ENCODE peak calls at places on chromosomes 7 and 10, in nine cellular contexts. E, K, Q, B, T, N, G, W and F are unnamed samples. For H3K9me3, H3K4me1 and H3K36me3, the result is how much of the 10 kb centered on the place peaks cover.

GRCh38 chr7:72805526-72806494 is 22.2 kb downstream of the TYW1B start:
- DNase-seq in G (no peak), W (peak), K (no peak), E (no peak), B (no peak), Q (no peak), N (no peak), T (no peak), F (no peak)

GRCh38 chr10:80474920-80475319 is 20.8 kb downstream of the TSPAN14 start:
- DNase-seq in G (no peak), K (no peak), B (no peak), W (no peak), E (no peak), N (no peak), T (no peak), Q (peak), F (no peak)

GRCh38 chr10:124935946-124936345 is 6.0 kb upstream of the ZRANB1 start:
- DNase-seq in E (no peak), T (no peak), Q (no peak), G (no peak), B (no peak), W (no peak), K (no peak), N (no peak), F (no peak)

GRCh38 chr7:47654672-47655340 is 72.9 kb upstream of the TNS3 start:
- DNase-seq in K (no peak), G (no peak), W (peak), B (no peak), N (no peak), T (no peak), Q (no peak), E (no peak), F (no peak)

GRCh38 chr7:151059362-151060112 is at the start of gene SLC4A2:
- DNase-seq in K (peak), G (peak), T (peak), W (no peak), B (peak), Q (peak), E (no peak), N (peak), F (peak)

GRCh38 chr10:13276749-13277394 is 23.0 kb downstream of the PHYH start:
- DNase-seq in W (no peak), Q (no peak), E (no peak), B (no peak), N (no peak), G (no peak), K (no peak), T (no peak), F (no peak)

GRCh38 chr7:44060091-44060947 is 5.0 kb downstream of the PGAM2 start:
- DNase-seq in W (no peak), N (no peak), B (no peak), E (no peak), K (no peak), T (peak), Q (peak), G (no peak), F (no peak)

GRCh38 chr7:114711244-114711643 is 210.7 kb upstream of the MDFIC start:
- DNase-seq in K (no peak), B (no peak), E (no peak), G (no peak), T (no peak), W (peak), Q (no peak), N (no peak), F (no peak)

GRCh38 chr10:125149278-125150047 is 10.9 kb downstream of the CTBP2 start:
- DNase-seq in Q (peak), T (peak), N (peak), E (no peak), B (peak), G (peak), K (no peak), W (peak), F (peak)

GRCh38 chr7:18265611-18266281 is 229.8 kb upstream of the HDAC9 start:
- DNase-seq in B (no peak), Q (no peak), W (no peak), G (no peak), N (no peak), K (no peak), E (no peak), T (no peak), F (no peak)

GRCh38 chr7:5278781-5279180 is 4.0 kb upstream of the SLC29A4 start:
- DNase-seq in G (no peak), T (no peak), E (no peak), N (no peak), W (no peak), Q (no peak), K (no peak), B (no peak), F (no peak)

GRCh38 chr10:30782543-30783461 is 153.2 kb upstream of the LYZL2 start:
- DNase-seq in N (no peak), E (peak), K (no peak), Q (no peak), T (no peak), B (no peak), G (no peak), W (peak), F (no peak)

GRCh38 chr7:70355591-70356323 is 757.5 kb downstream of the AUTS2 start:
- DNase-seq in G (no peak), B (no peak), N (no peak), W (no peak), E (no peak), T (no peak), K (no peak), Q (no peak), F (peak)

GRCh38 chr7:155965010-155965409 is 152.7 kb upstream of the SHH start:
- DNase-seq in T (no peak), Q (peak), N (no peak), K (no peak), G (peak), E (no peak), B (no peak), W (peak), F (no peak)

GRCh38 chr7:106125417-106125816 is 13.3 kb upstream of the SYPL1 start:
- DNase-seq in E (no peak), T (no peak), G (no peak), Q (no peak), K (no peak), W (no peak), N (peak), B (no peak), F (no peak)

GRCh38 chr7:134706468-134706867 is 59.8 kb downstream of the BPGM start:
- DNase-seq in N (no peak), K (no peak), Q (no peak), E (no peak), W (no peak), B (no peak), G (no peak), T (no peak), F (no peak)

GRCh38 chr7:101125989-101126650 is 784 bp upstream of the SERPINE1 start:
- DNase-seq in E (peak), Q (peak), W (peak), B (peak), G (no peak), T (peak), K (no peak), N (peak), F (no peak)

GRCh38 chr10:78210548-78210947 is 176.9 kb downstream of the RPS24 start:
- DNase-seq in K (no peak), B (no peak), W (no peak), G (no peak), N (no peak), E (no peak), Q (no peak), T (no peak), F (no peak)

GRCh38 chr7:514651-515598 is 4.7 kb downstream of the PDGFA start:
- DNase-seq in Q (peak), G (peak), W (peak), B (no peak), K (no peak), T (no peak), N (no peak), E (no peak), F (peak)

GRCh38 chr7:157561523-157561785 is 224.7 kb downstream of the DNAJB6 start:
- DNase-seq in T (no peak), B (no peak), N (no peak), E (no peak), G (no peak), Q (no peak), W (no peak), K (no peak), F (no peak)

GRCh38 chr7:157558875-157559595 is 222.2 kb downstream of the DNAJB6 start:
- DNase-seq in K (no peak), W (no peak), G (no peak), Q (peak), N (no peak), B (no peak), T (no peak), E (no peak), F (no peak)

GRCh38 chr7:157559596-157560257 is 222.9 kb downstream of the DNAJB6 start:
- DNase-seq in E (no peak), T (no peak), B (no peak), W (no peak), G (no peak), K (no peak), N (no peak), Q (peak), F (no peak)

GRCh38 chr7:157560710-157561522 is 224.1 kb downstream of the DNAJB6 start:
- DNase-seq in Q (no peak), T (no peak), E (no peak), G (no peak), N (no peak), K (no peak), B (no peak), W (no peak), F (no peak)

GRCh38 chr7:157560258-157560654 is 223.5 kb downstream of the DNAJB6 start:
- DNase-seq in N (no peak), Q (no peak), T (no peak), K (no peak), W (no peak), B (no peak), E (no peak), G (no peak), F (no peak)
- H3K9me3 ChIP-seq in N (under half), Q (under half), T (under half), K (under half), W (under half), B (under half), E (under half), G (under half), F (under half)

GRCh38 chr7:24337180-24337579 is 53.2 kb downstream of the NPY start:
- DNase-seq in N (no peak), T (no peak), G (no peak), K (no peak), B (no peak), W (no peak), Q (no peak), E (no peak), F (peak)

GRCh38 chr7:24339575-24339974 is 55.6 kb downstream of the NPY start:
- DNase-seq in G (no peak), E (no peak), K (no peak), Q (no peak), B (no peak), N (no peak), W (no peak), T (no peak), F (no peak)

GRCh38 chr7:24341677-24342076 is 57.7 kb downstream of the NPY start:
- DNase-seq in K (no peak), E (no peak), W (no peak), B (no peak), Q (no peak), G (no peak), T (no peak), N (no peak), F (peak)

GRCh38 chr7:24343614-24344013 is 59.6 kb downstream of the NPY start:
- DNase-seq in T (no peak), E (no peak), G (no peak), B (no peak), N (no peak), K (no peak), W (no peak), Q (no peak), F (no peak)

GRCh38 chr7:24340727-24341126 is 56.7 kb downstream of the NPY start:
- DNase-seq in B (no peak), T (no peak), K (no peak), G (no peak), E (no peak), W (no peak), N (no peak), Q (no peak), F (no peak)
- H3K4me1 ChIP-seq in B (under half), T (under half), K (under half), G (under half), E (under half), W (under half), N (under half), Q (under half), F (under half)

DNA sequence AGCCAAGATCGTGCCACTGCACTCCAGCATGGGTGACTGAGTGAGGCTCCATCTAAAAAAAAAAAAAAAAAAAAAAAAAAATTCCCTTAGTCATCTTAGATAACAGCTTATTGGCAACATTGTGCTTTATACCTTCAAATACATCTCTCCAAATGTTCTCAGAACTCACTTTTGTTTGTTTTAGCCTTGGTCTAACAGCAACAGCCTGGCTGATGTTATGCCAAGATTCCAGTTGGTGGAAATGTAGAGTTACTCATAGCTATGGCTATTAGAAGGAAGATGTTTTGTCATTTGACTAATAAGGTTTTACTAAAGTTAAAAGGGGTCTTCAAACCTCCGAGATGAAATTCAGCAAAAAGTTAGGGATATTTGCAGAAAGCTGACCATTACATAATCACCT is 481.4 kb downstream of the NEBL start:
- DNase-seq in T (no peak), W (peak), G (no peak), B (no peak), N (no peak), Q (no peak), E (no peak), K (no peak), F (no peak)
- H3K36me3 ChIP-seq in T (under half), W (under half), G (under half), B (under half), N (under half), Q (under half), E (under half), K (under half), F (under half)

DNA sequence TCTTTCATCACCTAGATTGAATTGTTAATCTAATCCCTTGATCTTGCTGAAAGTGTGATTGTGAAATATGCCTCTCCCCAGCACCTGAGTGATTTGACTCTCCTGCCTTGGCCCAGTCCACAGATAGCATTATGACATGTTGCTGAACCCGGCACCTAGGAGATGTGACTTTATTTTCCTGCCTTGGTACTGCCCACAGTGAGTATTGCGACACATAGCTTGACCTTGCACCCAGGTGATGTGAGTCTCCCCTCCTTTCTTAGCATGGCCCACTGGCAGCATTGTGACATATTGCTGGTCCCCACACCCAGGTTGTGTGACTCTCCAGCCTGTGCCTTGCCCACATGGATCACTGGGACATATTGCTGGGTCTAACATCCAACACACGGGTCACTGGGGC is 32.5 kb upstream of the ZNF107 start:
- DNase-seq in E (no peak), W (no peak), G (no peak), T (no peak), N (no peak), Q (no peak), B (no peak), K (no peak), F (no peak)
- H3K9me3 ChIP-seq in E (under half), W (under half), G (under half), T (under half), N (under half), Q (under half), B (under half), K (under half), F (under half)

GRCh38 chr10:11528286-11528685 is 83.2 kb downstream of the USP6NL start:
- DNase-seq in Q (no peak), W (no peak), B (no peak), E (no peak), T (no peak), K (no peak), G (no peak), N (no peak), F (no peak)
- H3K4me1 ChIP-seq in Q (under half), W (under half), B (under half), E (under half), T (under half), K (under half), G (under half), N (under half), F (under half)

GRCh38 chr10:74113546-74113945 is 37.1 kb downstream of the AP3M1 start:
- DNase-seq in K (no peak), N (no peak), E (no peak), W (no peak), B (no peak), G (no peak), T (no peak), Q (no peak), F (no peak)
- H3K36me3 ChIP-seq in K (half or more), N (under half), E (under half), W (half or more), B (under half), G (under half), T (under half), Q (half or more), F (half or more)

GRCh38 chr7:64521409-64521984 is 41.4 kb downstream of the ZNF680 start:
- DNase-seq in K (no peak), G (no peak), N (no peak), T (no peak), B (no peak), Q (no peak), E (no peak), W (no peak), F (no peak)

GRCh38 chr7:64515330-64515729 is 47.5 kb downstream of the ZNF680 start:
- DNase-seq in T (no peak), K (no peak), G (no peak), Q (no peak), B (no peak), N (no peak), E (no peak), W (peak), F (no peak)

GRCh38 chr7:64515781-64516180 is 47.1 kb downstream of the ZNF680 start:
- DNase-seq in B (no peak), W (no peak), T (no peak), N (no peak), E (no peak), K (no peak), Q (no peak), G (no peak), F (no peak)

DNA sequence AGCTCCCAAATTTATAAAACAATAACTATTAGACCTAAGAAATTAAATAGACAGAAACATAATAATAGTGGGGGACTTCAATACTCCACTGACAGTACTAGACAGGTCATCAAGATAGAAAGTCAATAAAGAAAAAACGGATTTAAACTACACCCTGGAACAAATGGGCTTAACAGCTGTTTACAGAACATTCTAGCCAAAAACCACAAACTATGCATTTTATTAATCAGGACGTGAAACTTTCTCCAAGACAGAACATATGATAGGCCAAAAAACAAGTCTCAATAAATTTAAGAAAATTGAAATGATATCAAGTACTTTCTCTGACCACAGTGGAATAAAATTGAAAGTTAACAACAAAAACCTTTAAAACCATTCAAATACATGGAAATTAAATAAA is 46.4 kb downstream of the ZNF680 start:
- DNase-seq in G (no peak), B (no peak), K (no peak), T (no peak), W (peak), E (no peak), Q (no peak), N (no peak), F (no peak)
- H3K9me3 ChIP-seq in G (under half), B (half or more), K (under half), T (under half), W (under half), E (under half), Q (under half), N (under half), F (under half)